ENCODE peak calls at places on chromosomes 3 and 15, in seven cellular contexts. A is IMR-90, X is lower lobe of right lung, T is H9, E is vagina, L is transverse colon, C is Peyer's patch. O is an unnamed sample.

GRCh38 chr15:68515371-68516095 is 63.3 kb upstream of the CORO2B start:
- DNase-seq in C (no peak), T (no peak), E (no peak), L (no peak), X (no peak), A (no peak), O (no peak)

GRCh38 chr3:143040264-143040879 is 39.0 kb downstream of the U2SURP start:
- DNase-seq in E (no peak), L (no peak), T (no peak), A (peak; percentile 56), X (no peak), C (no peak), O (no peak)

GRCh38 chr15:100833432-100834389 is 45.9 kb upstream of the ALDH1A3 start:
- DNase-seq in A (no peak), L (no peak), T (no peak), E (no peak), C (no peak), X (no peak), O (no peak)

GRCh38 chr15:59862191-59863155 is 141.6 kb upstream of the FOXB1 start:
- DNase-seq in T (no peak), A (no peak), L (no peak), C (no peak), E (no peak), X (no peak), O (no peak)

GRCh38 chr3:139930201-139930600 is 4.8 kb upstream of the CLSTN2 start:
- DNase-seq in X (no peak), L (no peak), A (no peak), T (no peak), E (no peak), C (no peak), O (no peak)

GRCh38 chr3:16546186-16547004 is 32.9 kb upstream of the RFTN1 start:
- DNase-seq in X (no peak), L (no peak), T (no peak), C (no peak), A (no peak), E (no peak), O (no peak)

GRCh38 chr3:176041812-176042211 is 1155.5 kb downstream of the TBL1XR1 start:
- DNase-seq in T (no peak), X (no peak), L (no peak), E (no peak), A (peak; percentile 56), C (no peak), O (no peak)

GRCh38 chr15:62777657-62778056 is 264.9 kb upstream of the TPM1 start:
- DNase-seq in C (no peak), A (peak; percentile 33), T (no peak), X (no peak), L (no peak), E (no peak), O (no peak)

GRCh38 chr3:128383316-128384235 is 83.1 kb downstream of the DNAJB8 start:
- DNase-seq in A (peak; percentile 44), C (no peak), T (no peak), L (peak; percentile 81), X (peak; percentile 80), E (no peak), O (peak; percentile 64)

GRCh38 chr15:66294932-66295235 is 1.5 kb downstream of the DIS3L start:
- DNase-seq in A (peak; percentile 55), E (no peak), C (no peak), X (no peak), T (no peak), L (no peak), O (no peak)

GRCh38 chr15:37653018-37653417 is 281.4 kb upstream of the TMCO5A start:
- DNase-seq in X (no peak), C (no peak), T (peak; percentile 50), E (no peak), L (no peak), A (no peak), O (no peak)

GRCh38 chr15:62346168-62346567 is 181.1 kb upstream of the C2CD4B start:
- DNase-seq in L (no peak), X (no peak), A (no peak), C (no peak), E (no peak), T (no peak), O (no peak)

GRCh38 chr3:152197937-152198336 is 70.8 kb upstream of the MBNL1 start:
- DNase-seq in E (no peak), C (no peak), X (no peak), L (no peak), A (no peak), T (no peak), O (no peak)

GRCh38 chr3:77835916-77836315 is 796.0 kb downstream of the ROBO2 start:
- DNase-seq in X (no peak), C (no peak), E (no peak), T (no peak), L (no peak), A (peak; percentile 12), O (no peak)

DNA sequence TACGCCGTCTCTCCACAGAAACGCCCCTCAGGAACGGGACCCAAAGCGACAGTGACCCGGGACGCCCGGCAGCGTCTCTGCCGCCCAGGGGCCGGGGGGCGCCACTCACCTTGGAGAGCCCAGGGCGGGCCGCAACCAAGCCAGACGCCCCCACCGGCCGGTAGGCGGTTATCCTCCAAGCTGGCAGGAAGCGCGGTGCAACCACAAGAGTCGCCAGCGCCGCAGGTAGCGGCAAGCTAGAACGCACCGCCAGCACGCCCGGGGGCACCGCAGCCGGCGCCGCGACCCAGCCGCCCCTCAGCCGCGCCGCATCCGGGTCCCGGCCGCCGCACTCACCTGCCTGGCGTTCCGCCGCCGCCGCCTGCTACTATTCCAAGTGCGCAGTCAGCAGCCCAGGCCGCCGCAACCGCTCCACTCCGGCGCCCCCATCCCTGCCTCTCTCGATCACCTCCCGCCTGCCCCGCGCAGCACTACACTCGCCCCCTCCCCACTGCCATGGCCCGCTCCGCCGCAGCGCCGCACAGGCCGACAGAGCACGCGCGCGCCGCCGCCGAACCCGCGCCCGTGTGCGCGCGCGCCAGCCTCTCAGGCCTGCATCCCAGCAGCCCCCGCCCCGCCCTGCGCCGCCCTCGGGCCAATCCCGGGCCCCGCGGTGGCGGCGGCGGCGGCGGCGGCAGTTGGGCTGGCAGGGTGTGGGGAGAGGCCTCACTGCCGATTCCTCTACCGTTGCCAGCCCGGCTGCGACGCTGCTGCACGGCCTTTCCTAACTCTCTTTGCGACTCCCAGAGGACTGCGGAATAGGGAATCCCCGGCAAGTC is at the start of gene PIK3CB:
- DNase-seq in X (peak; percentile 94), A (peak; percentile 62), T (peak; percentile 92), C (peak; percentile 79), E (no peak), L (peak; percentile 93), O (peak; percentile 27)
- TF ChIP-seq CTCF in X (peak; percentile 39), A (peak; percentile 15), T (peak; percentile 58), C (peak; percentile 54), E (no peak), L (peak; percentile 37), O (no peak)

DNA sequence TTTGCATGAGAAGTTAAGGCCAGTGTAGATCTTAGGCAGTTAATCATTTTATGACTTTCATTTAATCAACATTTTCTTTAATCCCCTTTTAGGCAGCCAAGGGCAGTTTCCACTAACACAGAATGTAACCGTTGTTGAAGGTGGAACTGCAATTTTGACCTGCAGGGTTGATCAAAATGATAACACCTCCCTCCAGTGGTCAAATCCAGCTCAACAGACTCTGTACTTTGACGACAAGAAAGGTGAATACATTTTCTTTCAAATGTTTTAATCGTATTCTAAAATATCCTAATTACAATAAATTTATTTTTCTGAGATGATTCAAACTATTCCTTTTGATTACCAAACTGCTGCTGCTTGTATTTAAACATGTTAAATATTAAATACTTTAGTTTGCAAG is 843.2 kb downstream of the CADM2 start:
- DNase-seq in E (no peak), C (no peak), A (no peak), T (peak; percentile 34), L (no peak), X (no peak), O (no peak)
- TF ChIP-seq CTCF in E (no peak), C (no peak), A (no peak), T (peak; percentile 79), L (no peak), X (no peak), O (no peak)

DNA sequence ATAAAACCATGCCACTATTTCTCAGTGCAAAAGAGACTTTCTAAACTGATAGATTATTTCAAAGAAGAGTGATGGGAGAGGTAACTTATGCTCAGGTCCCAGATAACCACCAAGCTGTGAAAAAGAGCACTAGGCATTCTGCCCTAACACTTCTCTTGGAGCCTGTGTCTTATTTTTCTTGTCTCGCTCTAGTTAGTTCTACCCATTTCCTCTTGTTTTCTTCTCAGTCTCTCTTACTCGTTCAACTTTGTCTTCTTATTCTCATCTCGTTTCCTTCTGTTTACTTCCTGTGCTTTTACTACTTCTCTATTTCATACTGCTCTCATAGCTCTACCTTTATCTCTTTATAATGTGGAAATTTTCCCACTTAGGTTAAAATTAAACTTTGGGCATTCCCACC is 91.8 kb upstream of the CGNL1 start:
- DNase-seq in C (no peak), L (no peak), T (no peak), A (no peak), X (no peak), E (no peak), O (no peak)
- TF ChIP-seq CTCF in C (no peak), L (no peak), T (no peak), A (no peak), X (no peak), E (no peak), O (no peak)

GRCh38 chr3:107578523-107578922 is 55.8 kb downstream of the BBX start:
- DNase-seq in T (peak; percentile 50), X (no peak), E (no peak), A (no peak), C (no peak), L (no peak), O (no peak)
- TF ChIP-seq CTCF in T (peak; percentile 46), X (no peak), E (no peak), A (no peak), C (no peak), L (no peak), O (no peak)